ENCODE peak calls at places on chromosomes 5 and 9, in ten cellular contexts. G is heart right ventricle, Z is PC-3, J is foreskin fibroblast, Q is IMR-90, D is GM12865, U is psoas muscle, S is Caco-2, B is fibroblast of mammary gland, M is brain microvascular endothelial cell. H is an unnamed sample.
A peak's percentile ranks its signal among the peaks of the same experiment; 100 is the strongest.

GRCh38 chr5:435156-435790 is 7.7 kb upstream of the EXOC3 start:
- DNase-seq in D (no peak), S (no peak), G (no peak), Z (no peak), Q (no peak), J (no peak), U (no peak), B (no peak), M (no peak), H (no peak)

GRCh38 chr5:176741566-176742211 is 68.7 kb upstream of the UNC5A start:
- DNase-seq in J (no peak), Q (no peak), B (no peak), D (peak; percentile 13), M (no peak), S (no peak), Z (no peak), G (no peak), U (no peak), H (no peak)

GRCh38 chr9:108606408-108606807 is 249.4 kb downstream of the ACTL7B start:
- DNase-seq in D (no peak), Q (no peak), B (no peak), J (peak; percentile 30), G (no peak), Z (no peak), M (no peak), S (no peak), U (no peak), H (peak; percentile 38)

GRCh38 chr5:74538206-74538661 is 102.3 kb downstream of the ENC1 start:
- DNase-seq in Q (peak; percentile 89), G (peak; percentile 80), Z (no peak), M (peak; percentile 65), J (peak; percentile 91), B (peak; percentile 97), S (peak; percentile 48), U (peak; percentile 54), D (no peak), H (peak; percentile 69)

GRCh38 chr5:61254969-61255555 is 77.0 kb upstream of the ZSWIM6 start:
- DNase-seq in M (no peak), Z (peak; percentile 61), B (no peak), U (no peak), Q (no peak), D (no peak), J (no peak), S (peak; percentile 62), G (no peak), H (no peak)

GRCh38 chr5:176636426-176636825 is 6.0 kb downstream of the EIF4E1B start:
- DNase-seq in Q (no peak), Z (no peak), D (no peak), B (no peak), M (no peak), G (no peak), U (no peak), J (peak; percentile 52), S (no peak), H (no peak)

GRCh38 chr9:18791074-18791473 is 241.9 kb downstream of the SAXO1 start:
- DNase-seq in Z (peak; percentile 43), S (peak; percentile 43), M (peak; percentile 44), D (peak; percentile 69), U (no peak), G (no peak), B (no peak), Q (peak; percentile 12), J (no peak), H (no peak)

GRCh38 chr5:170291324-170291847 is 6.2 kb downstream of the LCP2 start:
- DNase-seq in M (no peak), U (no peak), B (no peak), S (no peak), J (no peak), G (no peak), D (no peak), Z (no peak), Q (no peak), H (no peak)

GRCh38 chr5:154276932-154277331 is 86.4 kb downstream of the GALNT10 start:
- DNase-seq in J (peak; percentile 94), Z (peak; percentile 47), D (no peak), Q (peak; percentile 97), S (no peak), U (peak; percentile 63), B (peak; percentile 99), M (peak; percentile 88), G (peak; percentile 48), H (peak; percentile 86)

GRCh38 chr5:69206528-69207190 is 17.3 kb downstream of the CENPH start:
- DNase-seq in B (no peak), U (no peak), J (peak; percentile 9), M (peak; percentile 20), Q (peak; percentile 54), Z (peak; percentile 56), G (no peak), S (peak; percentile 53), D (no peak), H (no peak)

DNA sequence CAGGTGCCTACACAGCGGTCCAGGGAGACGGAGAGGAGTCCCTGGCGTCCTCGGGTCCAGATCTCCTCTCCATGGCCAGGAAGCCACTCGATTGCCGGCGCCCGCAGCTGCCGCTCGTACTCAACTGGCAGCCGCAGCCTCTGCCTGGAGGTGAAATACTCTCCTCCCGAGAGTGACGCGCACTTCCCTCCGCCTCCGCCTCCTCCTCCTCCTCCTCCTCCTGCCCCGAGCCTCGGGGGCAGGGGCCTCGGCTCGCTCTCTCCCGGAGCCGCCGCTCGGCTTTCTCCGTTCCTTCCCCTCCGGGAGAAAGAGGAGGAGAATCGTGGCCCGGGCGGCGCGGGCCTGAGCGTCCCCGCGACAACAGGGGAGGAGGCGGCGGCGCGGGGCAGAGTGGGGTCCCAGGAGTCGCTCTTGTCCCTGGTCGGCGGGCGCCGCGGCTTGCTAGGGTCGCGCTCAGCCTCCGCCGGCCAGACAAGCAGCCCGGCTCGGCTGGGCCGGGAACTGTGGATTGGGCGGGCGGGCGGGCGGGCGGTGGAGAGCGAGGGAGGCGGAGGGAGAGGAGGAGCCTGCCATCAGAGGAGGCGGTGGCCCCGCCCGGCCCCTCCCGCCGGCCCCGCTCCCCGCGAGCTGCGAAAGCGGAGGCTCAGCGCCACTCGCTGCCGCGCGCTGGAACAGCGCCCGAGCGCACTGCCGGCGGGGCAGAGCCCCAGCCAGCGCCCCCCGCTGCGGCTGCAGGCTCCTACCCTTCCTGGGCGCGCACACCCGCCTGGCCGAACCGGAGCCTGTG is at the start of gene CEMIP2:
- DNase-seq in B (peak; percentile 86), U (peak; percentile 89), Z (peak; percentile 81), G (peak; percentile 90), Q (peak; percentile 86), M (peak; percentile 81), D (peak; percentile 86), S (peak; percentile 74), J (peak; percentile 97), H (peak; percentile 64)
- TF ChIP-seq CTCF in B (no peak), U (no peak), Z (peak; percentile 21), G (no peak), Q (peak; percentile 63), M (peak; percentile 47), D (peak; percentile 63), S (no peak), J (peak; percentile 4), H (peak; percentile 25)

GRCh38 chr9:133427658-133428348 is 5.6 kb downstream of the ADAMTS13 start:
- DNase-seq in Q (no peak), J (no peak), S (no peak), B (no peak), U (no peak), Z (no peak), M (no peak), G (no peak), D (no peak), H (no peak)
- H3K4me3 ChIP-seq in Q (no peak overlapping the region), J (no peak overlapping the region), S (peak overlapping the region; percentile 42), B (no peak overlapping the region), U (no peak overlapping the region), Z (no peak overlapping the region), M (no peak overlapping the region), G (no peak overlapping the region), D (no peak overlapping the region), H (no peak overlapping the region)

GRCh38 chr9:27712826-27713225 is 139.5 kb upstream of the C9orf72 start:
- DNase-seq in Z (no peak), G (no peak), Q (no peak), B (no peak), S (no peak), D (no peak), J (no peak), U (no peak), M (no peak), H (no peak)

GRCh38 chr9:27717991-27718390 is 144.7 kb upstream of the C9orf72 start:
- DNase-seq in D (no peak), Z (no peak), G (no peak), Q (no peak), M (no peak), B (no peak), U (no peak), S (no peak), J (no peak), H (no peak)

GRCh38 chr9:27711241-27711640 is 138.0 kb upstream of the C9orf72 start:
- DNase-seq in G (no peak), S (no peak), Z (no peak), J (no peak), Q (no peak), U (no peak), M (no peak), B (no peak), D (no peak), H (no peak)

GRCh38 chr9:27715651-27716050 is 142.4 kb upstream of the C9orf72 start:
- DNase-seq in S (no peak), U (no peak), Q (no peak), D (no peak), B (no peak), Z (no peak), J (no peak), M (no peak), G (no peak), H (no peak)

GRCh38 chr9:27714388-27714787 is 141.1 kb upstream of the C9orf72 start:
- DNase-seq in S (no peak), B (no peak), Z (peak; percentile 7), D (no peak), M (no peak), J (no peak), U (no peak), G (no peak), Q (no peak), H (no peak)
- TF ChIP-seq CTCF in S (no peak), B (no peak), Z (no peak), D (no peak), M (peak; percentile 30), J (no peak), U (no peak), G (no peak), Q (no peak), H (no peak)

GRCh38 chr9:129335456-129336129 is 157.5 kb upstream of the IER5L start:
- DNase-seq in J (no peak), M (no peak), Q (no peak), G (no peak), D (no peak), B (no peak), Z (no peak), S (no peak), U (no peak), H (no peak)

GRCh38 chr9:129336130-129336528 is 158.1 kb upstream of the IER5L start:
- DNase-seq in S (no peak), Q (peak; percentile 46), D (no peak), U (no peak), Z (no peak), J (peak; percentile 65), B (peak; percentile 65), M (peak; percentile 44), G (no peak), H (peak; percentile 82)

GRCh38 chr9:129334744-129335080 is 156.7 kb upstream of the IER5L start:
- DNase-seq in B (no peak), D (no peak), G (no peak), M (no peak), Q (no peak), Z (no peak), J (no peak), S (no peak), U (no peak), H (no peak)

GRCh38 chr9:129337287-129338140 is 159.5 kb upstream of the IER5L start:
- DNase-seq in G (no peak), D (no peak), M (no peak), Q (no peak), J (no peak), U (no peak), Z (no peak), S (no peak), B (no peak), H (no peak)

GRCh38 chr9:129336601-129337286 is 158.7 kb upstream of the IER5L start:
- DNase-seq in Z (no peak), B (peak; percentile 44), J (peak; percentile 75), G (no peak), S (no peak), M (no peak), Q (peak; percentile 55), D (peak; percentile 50), U (no peak), H (peak; percentile 53)
- H3K4me3 ChIP-seq in Z (no peak overlapping the region), B (peak overlapping the region; percentile 6), J (peak overlapping the region; percentile 18), G (peak overlapping the region; percentile 49), S (no peak overlapping the region), M (peak overlapping the region; percentile 22), Q (no peak overlapping the region), D (no peak overlapping the region), U (peak overlapping the region; percentile 60), H (peak overlapping the region; percentile 31)

H was measured in AG09309.